ENCODE peak calls at places on chromosomes 4 and X, in nine cellular contexts. One of them, this sample, is unnamed.

GRCh38 chr4:183099537-183100297 is 660 bp downstream of the WWC2 start:
- DNase-seq in endothelial cell of umbilical vein: peak
- DNase-seq in A549: peak
- DNase-seq in HepG2: peak
- DNase-seq in GM12878: no peak
- DNase-seq in HCT116: no peak
- DNase-seq in SK-N-SH: no peak
- DNase-seq in K562: peak
- DNase-seq in H1: peak
- DNase-seq in this sample: peak

GRCh38 chrX:2679534-2680485 is 11.3 kb upstream of the CD99 start:
- DNase-seq in H1: no peak
- DNase-seq in A549: no peak
- DNase-seq in endothelial cell of umbilical vein: peak
- DNase-seq in GM12878: no peak
- DNase-seq in SK-N-SH: no peak
- DNase-seq in HepG2: no peak
- DNase-seq in HCT116: no peak
- DNase-seq in K562: no peak
- DNase-seq in this sample: no peak

GRCh38 chrX:136162827-136163427 is 15.6 kb downstream of the FHL1 start:
- DNase-seq in H1: peak
- DNase-seq in A549: peak
- DNase-seq in SK-N-SH: peak
- DNase-seq in endothelial cell of umbilical vein: peak
- DNase-seq in GM12878: no peak
- DNase-seq in K562: peak
- DNase-seq in HepG2: peak
- DNase-seq in HCT116: peak
- DNase-seq in this sample: peak

GRCh38 chr4:139922625-139923024 is 231.4 kb downstream of the MAML3 start:
- DNase-seq in GM12878: no peak
- DNase-seq in HCT116: no peak
- DNase-seq in endothelial cell of umbilical vein: peak
- DNase-seq in SK-N-SH: no peak
- DNase-seq in K562: no peak
- DNase-seq in H1: no peak
- DNase-seq in A549: no peak
- DNase-seq in HepG2: no peak
- DNase-seq in this sample: no peak

GRCh38 chrX:146006637-146007036 is 189.0 kb downstream of the SLITRK2 start:
- DNase-seq in SK-N-SH: no peak
- DNase-seq in HCT116: no peak
- DNase-seq in HepG2: no peak
- DNase-seq in K562: no peak
- DNase-seq in A549: no peak
- DNase-seq in GM12878: no peak
- DNase-seq in endothelial cell of umbilical vein: no peak
- DNase-seq in H1: no peak
- DNase-seq in this sample: no peak

GRCh38 chr4:158824425-158825274 is 55.8 kb downstream of the FNIP2 start:
- DNase-seq in HepG2: no peak
- DNase-seq in HCT116: no peak
- DNase-seq in K562: no peak
- DNase-seq in A549: no peak
- DNase-seq in endothelial cell of umbilical vein: peak
- DNase-seq in SK-N-SH: peak
- DNase-seq in H1: no peak
- DNase-seq in GM12878: no peak
- DNase-seq in this sample: no peak

GRCh38 chrX:31499120-31499519 is 427.3 kb upstream of the FTHL17 start:
- DNase-seq in HCT116: no peak
- DNase-seq in H1: no peak
- DNase-seq in K562: no peak
- DNase-seq in GM12878: no peak
- DNase-seq in SK-N-SH: no peak
- DNase-seq in HepG2: no peak
- DNase-seq in endothelial cell of umbilical vein: peak
- DNase-seq in A549: no peak
- DNase-seq in this sample: no peak

GRCh38 chr4:156109943-156110925 is 156.6 kb upstream of the CTSO start:
- DNase-seq in A549: peak
- DNase-seq in HepG2: no peak
- DNase-seq in endothelial cell of umbilical vein: peak
- DNase-seq in GM12878: no peak
- DNase-seq in H1: peak
- DNase-seq in K562: no peak
- DNase-seq in HCT116: no peak
- DNase-seq in SK-N-SH: no peak
- DNase-seq in this sample: peak

GRCh38 chrX:11665144-11666040 is at the start of gene ARHGAP6:
- DNase-seq in A549: no peak
- DNase-seq in H1: peak
- DNase-seq in GM12878: no peak
- DNase-seq in endothelial cell of umbilical vein: peak
- DNase-seq in HCT116: no peak
- DNase-seq in HepG2: no peak
- DNase-seq in SK-N-SH: peak
- DNase-seq in K562: no peak
- DNase-seq in this sample: no peak

GRCh38 chrX:139290310-139290709 is 240.2 kb upstream of the F9 start:
- DNase-seq in SK-N-SH: no peak
- DNase-seq in A549: no peak
- DNase-seq in HepG2: no peak
- DNase-seq in H1: no peak
- DNase-seq in GM12878: peak
- DNase-seq in endothelial cell of umbilical vein: no peak
- DNase-seq in HCT116: no peak
- DNase-seq in K562: no peak
- DNase-seq in this sample: peak
- TF ChIP-seq MAX in SK-N-SH: no peak
- TF ChIP-seq MAX in A549: no peak
- TF ChIP-seq MAX in HepG2: no peak
- TF ChIP-seq MAX in H1: no peak
- TF ChIP-seq MAX in GM12878: no peak
- TF ChIP-seq MAX in endothelial cell of umbilical vein: no peak
- TF ChIP-seq MAX in HCT116: no peak
- TF ChIP-seq MAX in K562: no peak
- TF ChIP-seq MAX in this sample: no peak

GRCh38 chr4:176099314-176099713 is 33.7 kb downstream of the WDR17 start:
- DNase-seq in HepG2: no peak
- DNase-seq in K562: no peak
- DNase-seq in SK-N-SH: no peak
- DNase-seq in A549: no peak
- DNase-seq in endothelial cell of umbilical vein: no peak
- DNase-seq in HCT116: no peak
- DNase-seq in GM12878: no peak
- DNase-seq in H1: no peak
- DNase-seq in this sample: no peak
- TF ChIP-seq CTCF in HepG2: no peak
- TF ChIP-seq CTCF in K562: no peak
- TF ChIP-seq CTCF in SK-N-SH: peak
- TF ChIP-seq CTCF in A549: no peak
- TF ChIP-seq CTCF in endothelial cell of umbilical vein: no peak
- TF ChIP-seq CTCF in HCT116: no peak
- TF ChIP-seq CTCF in GM12878: no peak
- TF ChIP-seq CTCF in H1: no peak
- TF ChIP-seq CTCF in this sample: no peak

DNA sequence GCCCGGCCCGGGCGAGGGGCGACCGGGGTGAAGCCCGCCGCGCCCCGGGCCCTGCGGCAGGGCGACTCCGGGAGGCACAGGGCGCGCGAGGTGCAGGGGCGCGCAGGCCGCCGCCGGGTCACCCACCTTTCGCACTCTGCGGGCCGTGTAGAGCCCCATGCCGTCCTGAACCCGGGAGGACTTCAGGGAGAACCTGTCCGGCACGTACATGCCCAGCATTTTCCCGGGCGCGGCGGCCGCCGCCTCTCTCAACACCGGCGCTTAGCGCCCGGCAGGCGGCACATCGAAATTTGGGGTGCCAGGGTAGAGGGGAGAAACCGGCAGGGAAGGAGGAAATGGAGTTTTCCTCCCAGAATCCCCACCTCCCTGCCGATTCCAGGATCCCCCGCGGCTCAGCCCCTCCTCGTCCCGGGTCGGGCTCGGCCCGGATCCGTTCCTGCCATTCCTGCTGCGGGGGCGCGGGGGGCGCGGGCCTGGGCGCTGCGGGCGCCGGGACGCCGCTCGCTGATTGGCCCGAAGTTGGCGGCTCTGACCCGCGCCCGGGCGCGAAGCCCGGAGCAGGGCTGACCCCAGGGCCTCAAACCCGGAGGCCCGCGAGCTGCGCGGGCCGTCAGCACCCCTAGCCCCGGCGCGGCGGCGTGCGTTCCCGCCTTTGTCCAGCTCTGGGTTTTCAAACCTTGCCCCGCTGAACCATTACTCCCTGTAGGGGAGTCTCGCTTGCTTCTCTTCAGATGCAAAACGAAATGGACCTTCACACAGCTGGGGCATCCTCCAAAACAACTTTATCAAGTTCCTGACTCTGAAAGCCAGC is at the start of gene PRDM5:
- DNase-seq in A549: peak
- DNase-seq in HepG2: no peak
- DNase-seq in H1: peak
- DNase-seq in HCT116: no peak
- DNase-seq in SK-N-SH: peak
- DNase-seq in GM12878: no peak
- DNase-seq in K562: no peak
- DNase-seq in endothelial cell of umbilical vein: peak
- DNase-seq in this sample: no peak
- H3K4me3 ChIP-seq in A549: peak
- H3K4me3 ChIP-seq in HepG2: no peak
- H3K4me3 ChIP-seq in H1: peak
- H3K4me3 ChIP-seq in HCT116: peak
- H3K4me3 ChIP-seq in SK-N-SH: peak
- H3K4me3 ChIP-seq in GM12878: no peak
- H3K4me3 ChIP-seq in K562: no peak
- H3K4me3 ChIP-seq in endothelial cell of umbilical vein: peak
- H3K4me3 ChIP-seq in this sample: no peak

DNA sequence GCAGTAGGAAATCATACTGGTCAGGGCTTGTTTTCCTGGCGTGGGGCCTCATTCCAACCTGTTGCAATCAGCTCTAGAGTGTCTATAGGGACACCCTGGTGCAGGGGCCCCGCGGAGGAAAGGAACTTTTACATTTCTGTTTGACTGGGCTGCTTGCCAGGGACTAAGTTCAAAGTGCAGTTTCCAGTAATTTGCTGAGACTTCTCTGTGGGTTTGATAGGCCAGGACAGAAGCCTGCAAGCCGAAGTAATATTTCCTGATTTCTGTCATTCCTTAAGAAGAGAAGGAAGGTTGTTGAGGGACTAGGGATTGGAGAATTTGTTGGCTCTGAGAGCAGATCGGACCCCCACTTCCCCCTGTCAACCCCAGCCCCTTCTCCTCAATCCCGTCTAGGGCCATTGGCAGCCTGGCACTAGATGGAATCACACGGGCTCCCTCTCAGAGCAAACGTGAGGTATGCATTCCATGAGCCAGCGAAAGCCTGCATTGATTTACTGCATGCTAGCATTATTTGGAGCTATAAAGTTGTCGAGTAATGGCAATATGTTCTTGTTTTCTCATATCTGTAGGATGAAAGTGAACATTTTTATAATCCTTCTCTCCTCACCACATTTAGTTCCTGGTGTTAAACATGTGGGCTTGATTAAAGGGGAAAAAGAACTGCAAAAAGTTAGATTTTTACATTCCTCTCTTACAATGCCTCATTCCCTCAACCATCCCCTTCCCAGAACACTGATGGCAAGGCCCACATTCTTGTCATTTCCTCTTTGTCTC is 159.1 kb downstream of the SPRY1 start:
- DNase-seq in SK-N-SH: no peak
- DNase-seq in GM12878: no peak
- DNase-seq in HCT116: no peak
- DNase-seq in endothelial cell of umbilical vein: peak
- DNase-seq in K562: no peak
- DNase-seq in H1: no peak
- DNase-seq in HepG2: peak
- DNase-seq in A549: peak
- DNase-seq in this sample: peak
- TF ChIP-seq MAX in SK-N-SH: no peak
- TF ChIP-seq MAX in GM12878: no peak
- TF ChIP-seq MAX in HCT116: no peak
- TF ChIP-seq MAX in endothelial cell of umbilical vein: no peak
- TF ChIP-seq MAX in K562: no peak
- TF ChIP-seq MAX in H1: no peak
- TF ChIP-seq MAX in HepG2: peak
- TF ChIP-seq MAX in A549: no peak
- TF ChIP-seq MAX in this sample: no peak

GRCh38 chrX:109373468-109373867 is 108.4 kb downstream of the GUCY2F start:
- DNase-seq in GM12878: no peak
- DNase-seq in K562: no peak
- DNase-seq in HCT116: no peak
- DNase-seq in endothelial cell of umbilical vein: no peak
- DNase-seq in HepG2: no peak
- DNase-seq in A549: no peak
- DNase-seq in SK-N-SH: no peak
- DNase-seq in H1: no peak
- DNase-seq in this sample: peak
- TF ChIP-seq CTCF in GM12878: no peak
- TF ChIP-seq CTCF in K562: no peak
- TF ChIP-seq CTCF in HCT116: no peak
- TF ChIP-seq CTCF in endothelial cell of umbilical vein: no peak
- TF ChIP-seq CTCF in HepG2: no peak
- TF ChIP-seq CTCF in A549: no peak
- TF ChIP-seq CTCF in SK-N-SH: no peak
- TF ChIP-seq CTCF in H1: no peak
- TF ChIP-seq CTCF in this sample: no peak

GRCh38 chr4:122639181-122639580 is 18.3 kb upstream of the IL21 start:
- DNase-seq in HCT116: no peak
- DNase-seq in K562: no peak
- DNase-seq in endothelial cell of umbilical vein: no peak
- DNase-seq in H1: no peak
- DNase-seq in SK-N-SH: no peak
- DNase-seq in A549: no peak
- DNase-seq in GM12878: no peak
- DNase-seq in HepG2: no peak
- DNase-seq in this sample: no peak
- H3K4me3 ChIP-seq in HCT116: no peak
- H3K4me3 ChIP-seq in K562: no peak
- H3K4me3 ChIP-seq in endothelial cell of umbilical vein: no peak
- H3K4me3 ChIP-seq in H1: no peak
- H3K4me3 ChIP-seq in SK-N-SH: no peak
- H3K4me3 ChIP-seq in A549: no peak
- H3K4me3 ChIP-seq in GM12878: no peak
- H3K4me3 ChIP-seq in HepG2: no peak
- H3K4me3 ChIP-seq in this sample: no peak

GRCh38 chr4:1711055-1711905 is 839 bp downstream of the SLBP start:
- DNase-seq in HepG2: no peak
- DNase-seq in GM12878: no peak
- DNase-seq in HCT116: no peak
- DNase-seq in A549: no peak
- DNase-seq in H1: no peak
- DNase-seq in SK-N-SH: no peak
- DNase-seq in K562: no peak
- DNase-seq in endothelial cell of umbilical vein: peak
- DNase-seq in this sample: peak
- TF ChIP-seq MAX in HepG2: peak
- TF ChIP-seq MAX in GM12878: no peak
- TF ChIP-seq MAX in HCT116: no peak
- TF ChIP-seq MAX in A549: peak
- TF ChIP-seq MAX in H1: no peak
- TF ChIP-seq MAX in SK-N-SH: no peak
- TF ChIP-seq MAX in K562: peak
- TF ChIP-seq MAX in endothelial cell of umbilical vein: peak
- TF ChIP-seq MAX in this sample: peak

GRCh38 chr4:83040269-83040668 is 5.3 kb downstream of the COPS4 start:
- DNase-seq in HepG2: no peak
- DNase-seq in GM12878: no peak
- DNase-seq in H1: no peak
- DNase-seq in K562: no peak
- DNase-seq in SK-N-SH: no peak
- DNase-seq in endothelial cell of umbilical vein: no peak
- DNase-seq in A549: no peak
- DNase-seq in HCT116: no peak
- DNase-seq in this sample: no peak
- TF ChIP-seq CTCF in HepG2: no peak
- TF ChIP-seq CTCF in GM12878: no peak
- TF ChIP-seq CTCF in H1: no peak
- TF ChIP-seq CTCF in K562: no peak
- TF ChIP-seq CTCF in SK-N-SH: no peak
- TF ChIP-seq CTCF in endothelial cell of umbilical vein: no peak
- TF ChIP-seq CTCF in A549: no peak
- TF ChIP-seq CTCF in HCT116: no peak
- TF ChIP-seq CTCF in this sample: no peak